ENCODE peak calls at places on chromosomes 2 and 18, in nine cellular contexts. B is activated naive CD4-positive, alpha-beta T cell; X is stomach; G is NCI-H2081; I is GM20000; W is gastrocnemius medialis; J is HEK293T; D is ovary; Q is left lung. E is an unnamed sample.
A peak's percentile ranks its signal among the peaks of the same experiment; 100 is the strongest.

GRCh38 chr2:224712346-224712745 is 3.8 kb downstream of the CCDC195 start:
- DNase-seq in B (no peak), X (no peak), G (no peak), I (no peak), W (no peak), J (no peak), D (no peak), Q (no peak), E (no peak)

GRCh38 chr18:74229005-74229404 is 62.8 kb downstream of the CYB5A start:
- DNase-seq in B (no peak), X (peak; percentile 40), G (no peak), I (no peak), W (no peak), J (no peak), D (no peak), Q (no peak), E (no peak)

GRCh38 chr2:80311304-80311703 is 6.8 kb upstream of the LRRTM1 start:
- DNase-seq in B (no peak), X (no peak), G (no peak), I (no peak), W (no peak), J (no peak), D (no peak), Q (no peak), E (no peak)

GRCh38 chr18:28161608-28162599 is 15.0 kb downstream of the CDH2 start:
- DNase-seq in B (no peak), X (no peak), G (no peak), I (no peak), W (no peak), J (no peak), D (no peak), Q (no peak), E (no peak)

GRCh38 chr2:10891848-10892247 is 19.9 kb upstream of the KCNF1 start:
- DNase-seq in B (no peak), X (no peak), G (no peak), I (no peak), W (no peak), J (no peak), D (no peak), Q (no peak), E (no peak)

GRCh38 chr2:31011565-31011964 is 126.7 kb downstream of the GALNT14 start:
- DNase-seq in B (no peak), X (no peak), G (peak; percentile 71), I (no peak), W (no peak), J (no peak), D (no peak), Q (no peak), E (peak; percentile 95)

GRCh38 chr2:27771548-27772335 is at the start of gene MRPL33:
- DNase-seq in B (peak; percentile 83), X (peak; percentile 97), G (peak; percentile 95), I (peak; percentile 93), W (peak; percentile 94), J (peak; percentile 98), D (peak; percentile 95), Q (peak; percentile 97), E (peak; percentile 97)

GRCh38 chr18:45760443-45761036 is 36.6 kb downstream of the SLC14A1 start:
- DNase-seq in B (no peak), X (no peak), G (peak; percentile 21), I (no peak), W (no peak), J (peak; percentile 9), D (no peak), Q (no peak), E (peak; percentile 82)

GRCh38 chr2:38075436-38076249 is at the start of gene CYP1B1:
- DNase-seq in B (no peak), X (no peak), G (no peak), I (peak; percentile 49), W (no peak), J (no peak), D (no peak), Q (peak; percentile 88), E (no peak)

GRCh38 chr2:43511199-43511598 is 84.6 kb downstream of the THADA start:
- DNase-seq in B (no peak), X (no peak), G (no peak), I (no peak), W (no peak), J (no peak), D (no peak), Q (no peak), E (no peak)

GRCh38 chr2:96907405-96908041 is 37.6 kb upstream of the SEMA4C start:
- DNase-seq in B (no peak), X (peak; percentile 61), G (peak; percentile 36), I (no peak), W (peak; percentile 79), J (no peak), D (peak; percentile 64), Q (no peak), E (no peak)

GRCh38 chr2:232502513-232502900 is 14.9 kb upstream of the ECEL1 start:
- DNase-seq in B (no peak), X (no peak), G (no peak), I (no peak), W (no peak), J (no peak), D (no peak), Q (no peak), E (no peak)

GRCh38 chr18:74897971-74898657 is 300.4 kb downstream of the ZNF407 start:
- DNase-seq in B (no peak), X (no peak), G (peak; percentile 21), I (no peak), W (no peak), J (no peak), D (no peak), Q (no peak), E (no peak)

GRCh38 chr2:161077367-161078210 is 82.6 kb upstream of the TANK start:
- DNase-seq in B (no peak), X (no peak), G (no peak), I (peak; percentile 31), W (peak; percentile 23), J (no peak), D (no peak), Q (no peak), E (no peak)

GRCh38 chr2:150885236-150885635 is 376.4 kb downstream of the RBM43 start:
- DNase-seq in B (no peak), X (no peak), G (no peak), I (no peak), W (no peak), J (no peak), D (no peak), Q (no peak), E (no peak)

GRCh38 chr18:23243178-23243577 is 107.9 kb downstream of the CABLES1 start:
- DNase-seq in B (no peak), X (no peak), G (peak; percentile 37), I (no peak), W (no peak), J (no peak), D (no peak), Q (peak; percentile 77), E (peak; percentile 31)

GRCh38 chr2:162118166-162119031 is 33.6 kb downstream of the GCG start:
- DNase-seq in B (no peak), X (no peak), G (no peak), I (no peak), W (peak; percentile 14), J (no peak), D (no peak), Q (no peak), E (no peak)

GRCh38 chr2:75558786-75559428 is 1.8 kb downstream of the EVA1A start:
- DNase-seq in B (no peak), X (no peak), G (no peak), I (no peak), W (no peak), J (no peak), D (no peak), Q (no peak), E (no peak)

GRCh38 chr18:78792094-78792493 is 187.5 kb upstream of the SALL3 start:
- DNase-seq in B (no peak), X (no peak), G (no peak), I (no peak), W (no peak), J (no peak), D (no peak), Q (peak; percentile 34), E (no peak)

E was measured in NCI-H1417.